ENCODE peak calls at places on chromosomes 5 and 9, in four cellular contexts. J is DND-41, L is dorsolateral prefrontal cortex, C is SHP77. D is an unnamed sample.

GRCh38 chr9:135522137-135522877 is 1.1 kb downstream of the LCN1 start:
- DNase-seq in L (no peak), C (no peak), J (no peak), D (no peak)

GRCh38 chr9:94991961-94992907 is 265.7 kb downstream of the AOPEP start:
- DNase-seq in C (no peak), L (no peak), J (no peak), D (no peak)

GRCh38 chr9:72734631-72735030 is 213.2 kb downstream of the TMC1 start:
- DNase-seq in J (no peak), C (no peak), L (no peak), D (no peak)

GRCh38 chr5:144691936-144692335 is 521.3 kb downstream of the KCTD16 start:
- DNase-seq in J (no peak), C (no peak), L (no peak), D (no peak)

GRCh38 chr5:127399068-127399467 is 108.5 kb downstream of the MEGF10 start:
- DNase-seq in L (no peak), J (no peak), C (no peak), D (no peak)

GRCh38 chr9:6405371-6405770 is 7.6 kb upstream of the UHRF2 start:
- DNase-seq in C (no peak), J (no peak), L (no peak), D (no peak)

GRCh38 chr9:23123048-23123632 is 676.5 kb downstream of the DMRTA1 start:
- DNase-seq in C (peak; percentile 25), L (peak; percentile 46), J (peak; percentile 12), D (peak; percentile 67)

GRCh38 chr5:138632900-138633489 is 57.8 kb upstream of the HSPA9 start:
- DNase-seq in J (peak; percentile 19), C (peak; percentile 25), L (peak; percentile 79), D (peak; percentile 12)

GRCh38 chr5:54217826-54218503 is 92.4 kb downstream of the ARL15 start:
- DNase-seq in J (peak; percentile 32), L (no peak), C (peak; percentile 49), D (peak; percentile 37)

GRCh38 chr5:139296862-139297326 is 3.4 kb downstream of the MATR3 start:
- DNase-seq in J (no peak), C (no peak), L (no peak), D (no peak)

GRCh38 chr5:68436686-68437520 is 221.3 kb downstream of the PIK3R1 start:
- DNase-seq in C (no peak), J (no peak), L (no peak), D (no peak)

GRCh38 chr9:104981543-104982129 is 53.7 kb upstream of the ABCA1 start:
- DNase-seq in L (no peak), C (no peak), J (no peak), D (no peak)

GRCh38 chr9:136283291-136284235 is 20.3 kb downstream of the CCDC187 start:
- DNase-seq in J (peak; percentile 66), L (peak; percentile 80), C (peak; percentile 77), D (peak; percentile 14)

GRCh38 chr9:134724231-134724911 is 82.8 kb downstream of the COL5A1 start:
- DNase-seq in L (no peak), J (no peak), C (no peak), D (no peak)

GRCh38 chr9:133342570-133342969 is 5.4 kb downstream of the MED22 start:
- DNase-seq in C (no peak), J (no peak), L (no peak), D (no peak)

GRCh38 chr9:137315581-137316011 is 13.5 kb upstream of the NRARP start:
- DNase-seq in L (no peak), J (no peak), C (no peak), D (no peak)

D was measured in NCI-H526 treated with DMSO at 0.1 percent for 48 hours.